ENCODE peak calls at places on chromosomes 2 and 18, in eight cellular contexts. D is CD4-positive, alpha-beta T cell; Y is neural progenitor cell; E is left ventricle myocardium inferior; P is testis; T is heart left ventricle; Z is AG04450; I is aorta. F is an unnamed sample. For H3K27me3, the result is how much of the 10 kb centered on the place peaks cover.

GRCh38 chr2:43467889-43468288 is 127.9 kb downstream of the THADA start:
- DNase-seq in D (no peak), Y (no peak), E (no peak), P (no peak), T (no peak), Z (no peak), I (no peak), F (no peak)

GRCh38 chr2:86274918-86275275 is 62.5 kb downstream of the REEP1 start:
- DNase-seq in D (no peak), Y (no peak), E (peak), P (no peak), T (peak), Z (no peak), I (no peak), F (peak)

GRCh38 chr2:150441226-150441625 is 46.2 kb downstream of the RND3 start:
- DNase-seq in D (no peak), Y (no peak), E (no peak), P (no peak), T (no peak), Z (no peak), I (no peak), F (no peak)

GRCh38 chr2:7672027-7672684 is 754.9 kb downstream of the RNF144A start:
- DNase-seq in D (peak), Y (peak), E (peak), P (peak), T (no peak), Z (peak), I (peak), F (peak)

GRCh38 chr2:196295005-196295404 is 123.6 kb upstream of the STK17B start:
- DNase-seq in D (no peak), Y (no peak), E (no peak), P (no peak), T (no peak), Z (no peak), I (no peak), F (no peak)

GRCh38 chr2:159904127-159904564 is 106.1 kb upstream of the CD302 start:
- DNase-seq in D (peak), Y (no peak), E (no peak), P (no peak), T (peak), Z (no peak), I (peak), F (no peak)

GRCh38 chr2:75432761-75433361 is 127.9 kb downstream of the EVA1A start:
- DNase-seq in D (no peak), Y (peak), E (no peak), P (no peak), T (no peak), Z (no peak), I (no peak), F (no peak)

GRCh38 chr2:61065706-61066688 is at the start of gene SANBR:
- DNase-seq in D (peak), Y (peak), E (peak), P (peak), T (peak), Z (no peak), I (peak), F (peak)

GRCh38 chr2:119126650-119127049 is 31.9 kb downstream of the C1QL2 start:
- DNase-seq in D (peak), Y (peak), E (peak), P (peak), T (no peak), Z (no peak), I (no peak), F (peak)

GRCh38 chr2:128457006-128457604 is 138.4 kb upstream of the HS6ST1 start:
- DNase-seq in D (no peak), Y (no peak), E (no peak), P (no peak), T (no peak), Z (no peak), I (no peak), F (no peak)

GRCh38 chr2:50181212-50181611 is 850.7 kb downstream of the NRXN1 start:
- DNase-seq in D (no peak), Y (peak), E (no peak), P (no peak), T (no peak), Z (no peak), I (no peak), F (no peak)

GRCh38 chr2:45256867-45257641 is 247.8 kb upstream of the SIX2 start:
- DNase-seq in D (no peak), Y (peak), E (no peak), P (no peak), T (no peak), Z (no peak), I (no peak), F (no peak)

GRCh38 chr18:2917255-2918047 is 70.6 kb downstream of the EMILIN2 start:
- DNase-seq in D (no peak), Y (peak), E (no peak), P (no peak), T (no peak), Z (no peak), I (no peak), F (no peak)

GRCh38 chr18:24492445-24492844 is 32.0 kb downstream of the HRH4 start:
- DNase-seq in D (no peak), Y (no peak), E (no peak), P (no peak), T (no peak), Z (no peak), I (no peak), F (no peak)

GRCh38 chr18:34386803-34387202 is 162.1 kb upstream of the NOL4 start:
- DNase-seq in D (no peak), Y (no peak), E (no peak), P (no peak), T (no peak), Z (no peak), I (no peak), F (no peak)

GRCh38 chr2:64049633-64050220 is 30.5 kb upstream of the VPS54 start:
- DNase-seq in D (peak), Y (peak), E (peak), P (peak), T (peak), Z (no peak), I (peak), F (peak)

GRCh38 chr2:237058423-237058822 is 27.3 kb upstream of the COPS8 start:
- DNase-seq in D (no peak), Y (no peak), E (no peak), P (no peak), T (no peak), Z (no peak), I (no peak), F (no peak)

GRCh38 chr2:233053928-233054774 is 6.0 kb upstream of the INPP5D start:
- DNase-seq in D (peak), Y (peak), E (peak), P (peak), T (peak), Z (no peak), I (peak), F (peak)

DNA sequence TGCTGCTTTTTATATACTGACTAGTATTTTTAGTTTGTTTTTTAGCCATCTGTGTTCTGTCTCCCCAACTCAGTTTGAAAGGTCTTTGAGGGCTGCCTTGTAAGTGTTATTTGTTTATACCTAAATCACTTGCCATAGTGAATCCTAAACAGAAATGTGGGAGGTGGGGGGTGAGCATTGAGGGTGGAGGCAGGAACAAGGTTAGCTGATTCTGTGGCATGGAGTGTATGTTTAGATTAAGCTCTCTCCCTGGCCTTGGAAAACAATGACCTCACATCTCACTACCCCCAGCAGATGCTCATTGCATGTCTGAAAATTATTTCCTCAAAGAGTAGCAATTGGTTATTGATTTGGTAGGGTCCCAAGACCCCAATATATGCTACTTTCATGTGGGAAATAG is 1.2 kb upstream of the NCKAP5 start:
- DNase-seq in D (no peak), Y (no peak), E (no peak), P (no peak), T (no peak), Z (no peak), I (no peak), F (no peak)
- H3K27me3 ChIP-seq in D (under half), Y (under half), E (under half), P (under half), T (under half), Z (under half), I (under half), F (under half)

GRCh38 chr2:9660154-9660553 is 29.4 kb upstream of the YWHAQ start:
- DNase-seq in D (no peak), Y (no peak), E (no peak), P (no peak), T (no peak), Z (no peak), I (no peak), F (no peak)

GRCh38 chr2:9660781-9661180 is 30.0 kb upstream of the YWHAQ start:
- DNase-seq in D (no peak), Y (no peak), E (no peak), P (no peak), T (no peak), Z (no peak), I (no peak), F (no peak)

GRCh38 chr2:9657083-9657482 is 26.3 kb upstream of the YWHAQ start:
- DNase-seq in D (no peak), Y (no peak), E (no peak), P (no peak), T (no peak), Z (no peak), I (no peak), F (no peak)

GRCh38 chr2:9657731-9658130 is 26.9 kb upstream of the YWHAQ start:
- DNase-seq in D (no peak), Y (no peak), E (no peak), P (no peak), T (no peak), Z (no peak), I (no peak), F (no peak)

DNA sequence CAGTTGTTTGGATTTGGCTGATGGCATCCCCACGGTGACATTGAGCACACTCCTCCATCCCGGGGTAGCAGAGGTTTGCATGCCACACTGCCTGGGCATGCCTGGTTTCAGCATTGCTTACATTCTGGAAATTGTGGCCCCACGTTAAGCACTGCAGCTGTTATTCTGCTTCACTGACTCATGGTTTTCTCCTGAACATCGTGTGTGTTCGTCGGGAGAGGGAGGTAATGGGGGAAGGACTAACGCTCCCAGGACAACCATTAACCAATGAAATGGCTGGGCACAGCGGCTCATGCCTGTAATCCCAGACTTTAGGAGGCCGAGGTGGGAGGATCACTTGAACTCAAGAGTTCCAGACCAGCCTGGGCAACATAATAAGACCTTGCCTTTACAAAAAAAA is 28.2 kb upstream of the YWHAQ start:
- DNase-seq in D (no peak), Y (no peak), E (no peak), P (no peak), T (no peak), Z (peak), I (no peak), F (no peak)
- H3K27me3 ChIP-seq in D (under half), Y (under half), E (under half), P (under half), T (under half), Z (under half), I (under half), F (under half)

GRCh38 chr2:20660506-20660905 is 6.4 kb upstream of the GDF7 start:
- DNase-seq in D (no peak), Y (no peak), E (no peak), P (no peak), T (no peak), Z (no peak), I (no peak), F (no peak)
- H3K27me3 ChIP-seq in D (half or more), Y (half or more), E (half or more), P (under half), T (under half), Z (half or more), I (under half), F (under half)

GRCh38 chr18:22688877-22689496 is 244.1 kb upstream of the RBBP8 start:
- DNase-seq in D (no peak), Y (no peak), E (no peak), P (no peak), T (no peak), Z (no peak), I (no peak), F (no peak)
- H3K27me3 ChIP-seq in D (under half), Y (under half), E (under half), P (under half), T (under half), Z (under half), I (under half), F (under half)

DNA sequence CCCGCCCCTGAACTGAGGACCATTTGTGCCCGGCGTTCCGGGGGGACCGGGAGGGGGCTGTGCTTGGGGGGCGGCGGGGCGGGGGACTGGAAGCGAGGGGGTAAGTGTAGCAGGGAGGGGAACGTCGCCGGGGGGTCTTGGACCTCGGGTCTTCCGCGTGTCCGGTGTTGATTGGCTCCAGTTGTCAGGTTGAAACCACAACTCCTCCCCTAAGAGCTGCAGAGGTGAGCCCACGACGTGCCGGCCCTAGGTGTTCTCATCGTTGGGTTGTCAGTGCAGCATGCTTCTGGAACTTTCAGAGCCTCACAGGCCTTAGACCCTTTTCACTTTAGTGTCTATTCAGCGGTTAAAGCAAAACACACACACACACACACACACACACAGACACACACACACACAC is 6.6 kb upstream of the DLX2 start:
- DNase-seq in D (no peak), Y (no peak), E (no peak), P (no peak), T (no peak), Z (no peak), I (no peak), F (no peak)
- H3K27me3 ChIP-seq in D (half or more), Y (half or more), E (half or more), P (under half), T (half or more), Z (under half), I (under half), F (under half)

GRCh38 chr2:70743677-70744076 is 24.3 kb downstream of the ADD2 start:
- DNase-seq in D (no peak), Y (no peak), E (no peak), P (no peak), T (no peak), Z (no peak), I (no peak), F (no peak)

GRCh38 chr2:70748002-70748779 is 19.8 kb downstream of the ADD2 start:
- DNase-seq in D (no peak), Y (no peak), E (no peak), P (no peak), T (no peak), Z (no peak), I (no peak), F (no peak)

GRCh38 chr2:70747284-70747683 is 20.7 kb downstream of the ADD2 start:
- DNase-seq in D (no peak), Y (no peak), E (no peak), P (no peak), T (no peak), Z (no peak), I (no peak), F (no peak)

GRCh38 chr2:70745276-70745675 is 22.7 kb downstream of the ADD2 start:
- DNase-seq in D (no peak), Y (no peak), E (no peak), P (no peak), T (no peak), Z (no peak), I (no peak), F (no peak)

DNA sequence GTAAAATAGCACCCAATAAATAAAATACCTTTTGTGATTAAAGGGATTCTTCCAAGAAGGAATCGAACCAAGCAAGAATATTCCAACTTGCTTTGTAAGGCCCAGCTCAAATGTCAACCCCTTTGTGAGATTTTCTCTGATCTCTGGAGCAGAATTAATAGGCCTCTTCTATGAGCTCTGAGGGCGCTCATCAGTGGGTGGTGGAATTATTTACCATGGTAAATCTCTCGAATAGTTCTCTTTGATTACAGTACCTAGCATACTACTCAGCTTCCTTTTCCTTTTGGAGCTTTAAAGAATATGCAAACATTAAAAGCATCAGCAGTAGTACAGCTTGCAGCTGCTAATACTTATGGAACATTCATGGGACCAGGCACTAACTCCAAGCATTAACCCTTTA is 21.9 kb downstream of the ADD2 start:
- DNase-seq in D (no peak), Y (peak), E (no peak), P (no peak), T (no peak), Z (no peak), I (no peak), F (no peak)
- H3K27me3 ChIP-seq in D (under half), Y (under half), E (under half), P (under half), T (under half), Z (under half), I (under half), F (under half)

F was measured in BE2C.